ENCODE peak calls at places on chromosome 15, in six cellular contexts. M is neural progenitor cell, V is cardiac muscle cell, Y is HL-60, F is body of pancreas, K is esophagus squamous epithelium. O is an unnamed sample.

GRCh38 chr15:66740802-66741201 is 38.8 kb downstream of the SMAD6 start:
- DNase-seq in F (peak; percentile 26), M (no peak), Y (no peak), K (no peak), V (no peak), O (no peak)

GRCh38 chr15:101496198-101496986 is 6.9 kb upstream of the PCSK6 start:
- DNase-seq in F (no peak), K (no peak), Y (no peak), M (peak; percentile 34), V (peak; percentile 45), O (no peak)

GRCh38 chr15:58770519-58770856 is 614 bp upstream of the MINDY2 start:
- DNase-seq in V (no peak), M (no peak), K (no peak), F (peak; percentile 19), Y (no peak), O (peak; percentile 41)

GRCh38 chr15:85646538-85647091 is 148.1 kb downstream of the KLHL25 start:
- DNase-seq in Y (no peak), F (no peak), K (no peak), M (no peak), V (no peak), O (no peak)

GRCh38 chr15:96497951-96498350 is 167.5 kb downstream of the NR2F2 start:
- DNase-seq in K (no peak), F (no peak), Y (no peak), M (no peak), V (no peak), O (no peak)

GRCh38 chr15:69082556-69082955 is 68.1 kb downstream of the NOX5 start:
- DNase-seq in K (no peak), Y (no peak), M (no peak), F (no peak), V (no peak), O (no peak)

GRCh38 chr15:48800811-48801460 is 9.9 kb downstream of the CEP152 start:
- DNase-seq in M (no peak), Y (no peak), K (no peak), V (no peak), F (no peak), O (no peak)

GRCh38 chr15:70853270-70853854 is 595 bp downstream of the LARP6 start:
- DNase-seq in F (peak; percentile 25), V (no peak), Y (no peak), M (peak; percentile 66), K (no peak), O (peak; percentile 63)

GRCh38 chr15:71011503-71012155 is 103.6 kb upstream of the THSD4 start:
- DNase-seq in M (peak; percentile 51), K (no peak), Y (no peak), F (no peak), V (peak; percentile 46), O (peak; percentile 57)

GRCh38 chr15:73647259-73648026 is 14.3 kb upstream of the NPTN start:
- DNase-seq in M (no peak), Y (no peak), K (no peak), V (no peak), F (no peak), O (no peak)

GRCh38 chr15:48084759-48085420 is 35.9 kb upstream of the SLC24A5 start:
- DNase-seq in M (peak; percentile 68), K (no peak), V (peak; percentile 71), F (no peak), Y (no peak), O (peak; percentile 48)

GRCh38 chr15:76206325-76206976 is 104.8 kb downstream of the ETFA start:
- DNase-seq in V (peak; percentile 34), F (peak; percentile 96), K (no peak), Y (no peak), M (no peak), O (peak; percentile 65)

GRCh38 chr15:40285151-40285898 is 2.5 kb upstream of the ANKRD63 start:
- DNase-seq in M (no peak), F (no peak), K (no peak), V (peak; percentile 61), Y (no peak), O (no peak)

GRCh38 chr15:33956397-33956796 is 11.9 kb upstream of the CHRM5 start:
- DNase-seq in M (no peak), K (no peak), Y (no peak), V (no peak), F (no peak), O (no peak)

GRCh38 chr15:72790302-72790955 is 6.9 kb upstream of the ADPGK start:
- DNase-seq in V (no peak), F (no peak), Y (no peak), M (no peak), K (no peak), O (no peak)

GRCh38 chr15:98713585-98714001 is 65.3 kb downstream of the IGF1R start:
- DNase-seq in K (no peak), V (no peak), M (no peak), F (no peak), Y (no peak), O (peak; percentile 18)

GRCh38 chr15:98712845-98713584 is 64.7 kb downstream of the IGF1R start:
- DNase-seq in Y (no peak), K (no peak), V (no peak), M (no peak), F (no peak), O (no peak)

GRCh38 chr15:98715401-98715800 is 67.1 kb downstream of the IGF1R start:
- DNase-seq in M (no peak), K (no peak), F (no peak), V (no peak), Y (no peak), O (no peak)

GRCh38 chr15:98715890-98716443 is 67.6 kb downstream of the IGF1R start:
- DNase-seq in V (no peak), F (no peak), K (no peak), Y (no peak), M (no peak), O (no peak)

GRCh38 chr15:98714906-98715305 is 66.6 kb downstream of the IGF1R start:
- DNase-seq in V (peak; percentile 54), M (no peak), Y (no peak), F (no peak), K (no peak), O (no peak)
- TF ChIP-seq CTCF in V (no peak), M (no peak), Y (no peak), F (no peak), K (no peak), O (no peak)

GRCh38 chr15:60124460-60125070 is 120.5 kb downstream of the FOXB1 start:
- DNase-seq in V (no peak), Y (no peak), K (no peak), M (no peak), F (no peak), O (no peak)
- H3K27ac ChIP-seq in V (no peak overlapping the region), Y (no peak overlapping the region), K (no peak overlapping the region), M (no peak overlapping the region), F (no peak overlapping the region), O (no peak overlapping the region)

DNA sequence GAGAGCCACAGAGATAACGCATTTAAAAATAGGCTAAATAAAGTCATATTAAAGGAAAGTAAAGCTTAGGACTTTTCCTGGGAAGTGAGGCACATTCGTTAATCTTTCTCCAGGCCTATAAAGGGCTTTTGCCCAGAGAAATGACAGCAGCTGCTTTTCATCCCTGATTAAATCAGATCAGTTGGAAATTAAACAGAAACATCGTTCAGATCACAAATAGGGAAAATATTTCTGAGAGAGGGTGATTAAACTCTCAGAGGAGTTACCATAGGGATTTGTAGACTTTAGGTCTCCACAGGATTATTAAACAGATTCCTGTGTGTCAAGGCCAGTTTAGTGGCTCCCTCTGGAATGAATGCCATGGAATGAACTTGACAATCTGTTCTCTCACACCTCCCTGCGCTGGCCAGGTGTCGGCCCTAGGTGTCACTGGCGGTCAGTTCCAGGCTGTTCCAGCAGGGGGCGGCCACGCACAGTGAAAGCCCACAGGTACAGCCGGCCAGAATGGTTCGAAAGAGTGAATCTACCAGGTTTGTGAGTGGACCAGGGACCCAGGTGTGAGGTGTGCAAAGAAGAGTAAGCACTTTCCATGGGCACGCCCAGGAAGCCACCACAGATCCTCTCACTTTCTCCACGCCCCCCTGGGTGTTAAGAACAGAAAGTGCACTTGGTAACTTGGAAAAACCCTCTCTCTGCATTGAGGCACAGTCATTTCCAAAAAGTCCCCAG is 253.0 kb upstream of the RASGRP1 start:
- DNase-seq in M (peak; percentile 84), F (peak; percentile 92), V (peak; percentile 84), K (peak; percentile 3), Y (no peak), O (peak; percentile 86)
- TF ChIP-seq CTCF in M (peak; percentile 99), F (peak; percentile 100), V (peak; percentile 99), K (peak; percentile 99), Y (peak; percentile 92), O (peak; percentile 100)

DNA sequence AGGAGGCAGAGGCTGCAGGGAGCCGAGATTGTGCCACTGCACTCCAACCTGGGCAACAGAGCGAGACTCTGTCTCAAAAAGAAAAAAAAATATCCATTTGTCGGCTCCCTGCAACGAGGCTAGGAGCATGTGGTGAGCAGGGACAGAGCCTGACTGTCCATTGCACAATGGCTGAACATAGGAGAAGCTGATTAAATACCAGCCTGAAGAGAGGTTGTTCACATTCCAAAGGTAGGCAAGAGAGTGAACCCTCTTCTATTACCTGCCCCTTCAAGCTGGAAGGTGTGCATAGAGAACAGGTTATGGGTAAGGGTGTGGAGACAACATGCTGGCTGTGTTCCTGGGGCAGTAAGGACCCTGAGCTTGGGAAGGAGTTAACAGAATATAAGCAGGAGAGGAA is 78.7 kb downstream of the DAPK2 start:
- DNase-seq in V (no peak), K (no peak), M (no peak), F (no peak), Y (no peak), O (no peak)
- H3K27ac ChIP-seq in V (no peak overlapping the region), K (no peak overlapping the region), M (no peak overlapping the region), F (peak overlapping the region; percentile 84), Y (no peak overlapping the region), O (no peak overlapping the region)

DNA sequence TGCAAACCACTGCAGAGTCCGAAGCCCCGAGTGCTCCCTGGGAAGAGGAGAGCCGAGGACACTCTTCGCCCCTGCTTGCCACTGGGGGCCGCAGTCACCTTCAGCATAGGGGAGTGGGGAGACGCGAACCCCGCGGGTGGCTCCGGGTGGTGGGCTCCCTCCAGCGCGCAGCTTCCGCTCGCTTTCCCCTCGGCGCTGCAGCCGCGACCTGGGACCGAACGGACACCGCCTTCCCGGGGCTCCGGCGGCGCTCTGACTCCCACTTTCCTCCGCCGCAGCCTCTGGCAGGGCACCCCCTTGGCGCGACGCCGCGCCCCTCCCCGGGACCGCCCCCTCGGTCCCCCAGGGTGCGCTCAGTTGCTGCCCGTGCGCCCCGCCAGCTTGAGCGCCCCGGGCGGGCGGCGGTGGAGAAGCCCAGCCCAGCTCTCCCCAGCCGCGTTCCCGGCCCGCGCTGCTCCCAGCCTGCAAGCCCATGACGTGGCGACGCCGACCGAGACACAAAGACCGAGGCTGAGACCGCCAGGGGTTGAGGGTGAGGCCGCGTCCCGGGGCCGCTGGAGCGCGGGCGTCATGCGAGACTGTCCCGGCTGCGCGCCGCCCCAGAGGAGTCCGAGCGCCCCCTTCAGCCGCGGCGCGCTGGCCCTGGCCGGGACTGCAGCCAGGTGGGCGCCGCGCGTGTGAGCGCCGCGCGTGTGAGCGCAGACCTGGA is at the start of gene MINAR1:
- DNase-seq in M (peak; percentile 75), V (peak; percentile 79), F (peak; percentile 50), Y (no peak), K (no peak), O (peak; percentile 10)
- TF ChIP-seq CTCF in M (peak; percentile 53), V (peak; percentile 19), F (no peak), Y (no peak), K (no peak), O (no peak)

GRCh38 chr15:44132057-44132456 is 63.0 kb downstream of the FRMD5 start:
- DNase-seq in V (no peak), M (no peak), F (no peak), K (no peak), Y (no peak), O (no peak)

GRCh38 chr15:44137750-44138149 is 57.3 kb downstream of the FRMD5 start:
- DNase-seq in K (no peak), M (no peak), V (no peak), F (no peak), Y (no peak), O (no peak)

GRCh38 chr15:44136991-44137477 is 58.0 kb downstream of the FRMD5 start:
- DNase-seq in F (no peak), Y (no peak), M (peak; percentile 16), V (no peak), K (no peak), O (no peak)
- H3K27ac ChIP-seq in F (no peak overlapping the region), Y (no peak overlapping the region), M (no peak overlapping the region), V (no peak overlapping the region), K (no peak overlapping the region), O (no peak overlapping the region)